ENCODE peak calls at places on chromosomes 4 and X, in nine cellular contexts. R, E, D, C, L, Z, U, K and X are unnamed samples. For H3K27me3, the result is how much of the 10 kb centered on the place peaks cover.

GRCh38 chr4:3656441-3657376 is 109.5 kb upstream of the ADRA2C start:
- DNase-seq in R (no peak), U (no peak), C (no peak), E (no peak), Z (no peak), K (no peak), D (no peak), L (no peak), X (no peak)

GRCh38 chr4:8012517-8012916 is 72.9 kb upstream of the AFAP1 start:
- DNase-seq in L (no peak), R (no peak), K (no peak), Z (no peak), C (no peak), E (no peak), U (no peak), D (no peak), X (no peak)

GRCh38 chr4:37561803-37562207 is 124.4 kb downstream of the RELL1 start:
- DNase-seq in Z (no peak), R (no peak), D (no peak), L (no peak), C (no peak), E (peak), K (no peak), U (no peak), X (no peak)

GRCh38 chr4:155403886-155404285 is 27.1 kb upstream of the MAP9 start:
- DNase-seq in C (no peak), Z (no peak), D (no peak), E (peak), U (no peak), K (no peak), R (no peak), L (no peak), X (no peak)

GRCh38 chr4:4534515-4535145 is 7.2 kb downstream of the STX18 start:
- DNase-seq in R (no peak), C (no peak), Z (no peak), D (no peak), L (no peak), U (no peak), K (no peak), E (no peak), X (no peak)

GRCh38 chr4:153428816-153429592 is 37.2 kb upstream of the TMEM131L start:
- DNase-seq in E (no peak), Z (no peak), K (no peak), C (no peak), D (no peak), U (no peak), R (no peak), L (no peak), X (no peak)

GRCh38 chrX:4358577-4358976 is 645.1 kb upstream of the PRKX start:
- DNase-seq in D (no peak), C (no peak), E (no peak), U (no peak), L (no peak), R (no peak), K (no peak), Z (no peak), X (no peak)

GRCh38 chr4:24794916-24795665 is at the start of gene SOD3:
- DNase-seq in K (no peak), R (peak), D (peak), C (no peak), Z (peak), U (peak), E (peak), L (peak), X (peak)

GRCh38 chr4:123564758-123565346 is 168.3 kb downstream of the SPRY1 start:
- DNase-seq in K (peak), D (no peak), C (peak), L (no peak), E (peak), Z (no peak), R (peak), U (no peak), X (peak)

GRCh38 chr4:125115476-125115875 is 199.3 kb upstream of the FAT4 start:
- DNase-seq in D (no peak), L (no peak), R (no peak), U (no peak), Z (no peak), K (no peak), E (peak), C (no peak), X (no peak)

GRCh38 chr4:174461438-174462106 is 60.7 kb downstream of the HPGD start:
- DNase-seq in K (no peak), U (no peak), R (peak), C (no peak), Z (no peak), D (no peak), E (peak), L (no peak), X (peak)

GRCh38 chr4:20260821-20261220 is 9.1 kb downstream of the SLIT2 start:
- DNase-seq in K (no peak), U (no peak), R (no peak), L (no peak), D (no peak), C (no peak), Z (no peak), E (no peak), X (no peak)

GRCh38 chrX:53263597-53264094 is 17.7 kb downstream of the IQSEC2 start:
- DNase-seq in Z (no peak), C (no peak), D (no peak), K (no peak), U (no peak), R (no peak), L (no peak), E (peak), X (no peak)

GRCh38 chr4:123649644-123650356 is 253.2 kb downstream of the SPRY1 start:
- DNase-seq in Z (no peak), L (no peak), K (no peak), R (peak), D (peak), C (peak), U (peak), E (peak), X (peak)

GRCh38 chrX:151624677-151625076 is 61.2 kb downstream of the PASD1 start:
- DNase-seq in E (no peak), Z (no peak), C (no peak), K (no peak), L (no peak), U (no peak), R (no peak), D (no peak), X (no peak)

GRCh38 chr4:8427761-8428287 is 12.7 kb downstream of the ACOX3 start:
- DNase-seq in U (peak), L (peak), K (no peak), C (no peak), E (peak), D (no peak), Z (no peak), R (no peak), X (peak)

GRCh38 chr4:87551361-87551760 is 22.2 kb upstream of the SPARCL1 start:
- DNase-seq in K (no peak), L (no peak), Z (no peak), R (no peak), U (no peak), D (no peak), E (no peak), C (no peak), X (no peak)

GRCh38 chr4:130922955-130923354 is 1827.0 kb downstream of the C4orf33 start:
- DNase-seq in L (no peak), E (no peak), C (no peak), Z (no peak), U (no peak), K (no peak), D (no peak), R (no peak), X (no peak)

GRCh38 chrX:148958896-148959295 is 458.5 kb downstream of the AFF2 start:
- DNase-seq in Z (no peak), U (no peak), C (no peak), R (no peak), E (no peak), D (no peak), K (no peak), L (no peak), X (no peak)

GRCh38 chr4:3386486-3386885 is 55.3 kb upstream of the HGFAC start:
- DNase-seq in K (no peak), C (no peak), U (peak), Z (no peak), D (no peak), E (no peak), L (no peak), R (peak), X (no peak)

GRCh38 chrX:2318371-2318770 is 182.4 kb downstream of the DHRSX start:
- DNase-seq in L (no peak), K (no peak), E (no peak), R (no peak), Z (no peak), D (no peak), U (no peak), C (no peak), X (no peak)

GRCh38 chr4:88937081-88937480 is 119.9 kb downstream of the FAM13A start:
- DNase-seq in E (peak), D (no peak), Z (no peak), K (no peak), L (no peak), U (no peak), R (no peak), C (no peak), X (no peak)

GRCh38 chrX:63506320-63506719 is 155.2 kb upstream of the SPIN4 start:
- DNase-seq in R (no peak), Z (no peak), C (no peak), E (no peak), L (no peak), K (no peak), D (no peak), U (no peak), X (no peak)

GRCh38 chrX:136047969-136048368 is 62.7 kb downstream of the SLC9A6 start:
- DNase-seq in C (no peak), L (no peak), K (no peak), D (no peak), U (no peak), R (no peak), Z (no peak), E (peak), X (no peak)

GRCh38 chrX:140180585-140180984 is 215.3 kb upstream of the CXorf66 start:
- DNase-seq in R (no peak), K (no peak), U (no peak), Z (no peak), C (no peak), D (no peak), E (peak), L (no peak), X (no peak)

GRCh38 chr4:74969507-74970474 is 36.9 kb downstream of the PARM1 start:
- DNase-seq in E (no peak), U (no peak), D (no peak), L (peak), R (no peak), K (no peak), Z (no peak), C (no peak), X (peak)

GRCh38 chrX:63511361-63511760 is 160.2 kb upstream of the SPIN4 start:
- DNase-seq in K (no peak), U (no peak), R (no peak), C (no peak), Z (no peak), L (no peak), D (no peak), E (no peak), X (no peak)

GRCh38 chrX:64570204-64570603 is 175.0 kb upstream of the MTMR8 start:
- DNase-seq in E (no peak), K (no peak), R (no peak), Z (no peak), C (no peak), U (no peak), D (no peak), L (no peak), X (no peak)

GRCh38 chr4:87865960-87866598 is 33.3 kb downstream of the MEPE start:
- DNase-seq in R (no peak), U (no peak), Z (no peak), L (no peak), E (peak), C (no peak), K (no peak), D (no peak), X (no peak)

GRCh38 chrX:23822397-23822796 is 39.4 kb downstream of the SAT1 start:
- DNase-seq in D (no peak), E (no peak), K (no peak), Z (no peak), U (no peak), R (peak), L (no peak), C (no peak), X (no peak)

GRCh38 chr4:88021824-88022223 is 14.4 kb downstream of the PKD2 start:
- DNase-seq in K (no peak), U (no peak), D (no peak), E (no peak), Z (no peak), L (no peak), C (no peak), R (no peak), X (no peak)

GRCh38 chrX:133335027-133335426 is 80.3 kb downstream of the GPC4 start:
- DNase-seq in R (peak), K (no peak), Z (no peak), U (no peak), C (peak), E (peak), L (no peak), D (no peak), X (peak)

GRCh38 chr4:146550161-146550560 is 28.4 kb upstream of the SLC10A7 start:
- DNase-seq in Z (no peak), R (no peak), K (no peak), D (no peak), C (no peak), U (no peak), L (no peak), E (no peak), X (no peak)

GRCh38 chr4:173230077-173230476 is 61.5 kb downstream of the GALNT7 start:
- DNase-seq in E (no peak), L (no peak), Z (no peak), D (no peak), K (no peak), R (no peak), U (no peak), C (no peak), X (no peak)

GRCh38 chr4:47084795-47085194 is 53.4 kb downstream of the GABRB1 start:
- DNase-seq in R (no peak), U (no peak), K (no peak), E (no peak), L (no peak), D (no peak), C (no peak), Z (no peak), X (no peak)

GRCh38 chr4:1297023-1297395 is 7.3 kb downstream of the MAEA start:
- DNase-seq in K (no peak), R (no peak), Z (no peak), D (no peak), E (no peak), U (no peak), C (no peak), L (no peak), X (no peak)
- TF ChIP-seq CTCF in K (no peak), R (no peak), Z (no peak), D (no peak), E (no peak), U (no peak), C (no peak), L (no peak), X (no peak)

GRCh38 chrX:145843196-145843595 is 25.6 kb downstream of the SLITRK2 start:
- DNase-seq in E (no peak), C (no peak), D (no peak), K (no peak), U (no peak), R (no peak), Z (no peak), L (no peak), X (no peak)
- H3K27me3 ChIP-seq in E (under half), C (half or more), D (under half), K (under half), U (under half), R (under half), Z (under half), L (under half), X (under half)

GRCh38 chr4:21792736-21793135 is 155.8 kb downstream of the KCNIP4 start:
- DNase-seq in K (no peak), L (no peak), R (no peak), Z (no peak), U (no peak), C (no peak), D (no peak), E (no peak), X (no peak)

GRCh38 chr4:21795091-21795490 is 153.5 kb downstream of the KCNIP4 start:
- DNase-seq in L (no peak), K (no peak), R (no peak), D (no peak), U (no peak), Z (no peak), E (peak), C (no peak), X (no peak)

DNA sequence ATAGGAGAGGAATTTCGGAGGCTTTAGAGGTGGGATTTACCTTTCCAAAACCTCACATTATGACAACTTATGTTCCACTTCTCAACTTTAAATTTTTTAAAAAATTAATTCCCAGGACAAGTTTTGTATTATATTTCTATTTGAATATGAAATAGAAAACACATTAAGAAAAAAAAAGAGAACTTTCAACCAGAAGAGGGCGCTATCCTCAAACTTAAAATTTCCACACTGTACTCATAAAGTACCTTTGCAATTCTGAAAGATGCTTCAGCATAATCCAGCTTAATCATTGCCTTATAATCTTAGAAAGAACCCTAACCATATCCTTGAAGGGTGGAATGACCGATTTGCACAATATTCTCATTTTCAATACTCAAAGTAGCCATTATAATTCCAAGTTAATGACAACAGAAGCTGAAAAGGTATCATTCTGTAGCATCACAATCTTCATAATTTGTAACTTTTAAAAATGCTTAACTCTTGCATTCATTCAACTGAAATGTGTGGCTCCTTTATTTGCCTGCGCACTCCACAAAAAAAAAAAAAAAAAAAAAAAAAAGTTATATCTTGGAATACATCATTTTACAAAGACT is 158.0 kb downstream of the KCNIP4 start:
- DNase-seq in R (no peak), E (no peak), Z (no peak), C (no peak), K (no peak), D (no peak), L (no peak), U (no peak), X (no peak)
- TF ChIP-seq CTCF in R (no peak), E (peak), Z (peak), C (peak), K (peak), D (peak), L (peak), U (no peak), X (peak)

GRCh38 chr4:180156684-180157083 is 2086.5 kb upstream of the TENM3 start:
- DNase-seq in R (no peak), E (no peak), U (no peak), D (no peak), Z (no peak), L (no peak), K (no peak), C (no peak), X (no peak)
- H3K27me3 ChIP-seq in R (under half), E (under half), U (under half), D (under half), Z (under half), L (under half), K (under half), C (under half), X (under half)